ENCODE peak calls at places on chromosomes 5 and 9, in six cellular contexts. A is effector CD4-positive, alpha-beta T cell; K is foreskin fibroblast; N is NCI-H510A treated with DMSO at 0.1 percent for 48 hours; V is anterior cingulate cortex; P is NCI-H2171 treated with DMSO at 0.1 percent for 48 hours. S is an unnamed sample.

GRCh38 chr9:117555964-117556629 is 141.2 kb upstream of the ASTN2 start:
- DNase-seq in N (peak), K (peak), P (peak), V (no peak), A (no peak), S (peak)

GRCh38 chr5:104361932-104362331 is 799.3 kb upstream of the NUDT12 start:
- DNase-seq in N (no peak), K (no peak), V (no peak), A (no peak), P (no peak), S (no peak)

GRCh38 chr5:152560508-152561137 is 155.5 kb upstream of the NMUR2 start:
- DNase-seq in A (peak), N (peak), V (peak), K (peak), P (peak), S (peak)

GRCh38 chr5:116032094-116032517 is at the start of gene ARL14EPL:
- DNase-seq in A (no peak), N (no peak), V (no peak), P (no peak), K (peak), S (peak)

GRCh38 chr5:42542106-42542505 is 118.9 kb downstream of the GHR start:
- DNase-seq in V (no peak), K (peak), A (no peak), P (no peak), N (no peak), S (peak)

GRCh38 chr5:90613450-90613849 is 54.9 kb downstream of the ADGRV1 start:
- DNase-seq in V (no peak), N (no peak), P (no peak), A (no peak), K (no peak), S (no peak)

GRCh38 chr5:126965061-126965475 is 65.3 kb downstream of the MARCHF3 start:
- DNase-seq in K (peak), N (no peak), P (no peak), V (no peak), A (no peak), S (peak)

GRCh38 chr5:142881076-142881466 is 110.9 kb downstream of the ARHGAP26 start:
- DNase-seq in K (peak), V (no peak), N (no peak), P (no peak), A (no peak), S (no peak)

GRCh38 chr5:60551250-60551649 is 148.7 kb downstream of the DEPDC1B start:
- DNase-seq in A (no peak), N (no peak), K (no peak), P (no peak), V (no peak), S (no peak)

GRCh38 chr5:173689713-173690360 is 73.4 kb upstream of the BOD1 start:
- DNase-seq in K (no peak), P (peak), V (no peak), N (peak), A (no peak), S (no peak)

GRCh38 chr9:21316032-21316842 is 11.1 kb upstream of the IFNA5 start:
- DNase-seq in K (no peak), A (no peak), V (no peak), P (no peak), N (no peak), S (no peak)

GRCh38 chr9:137626448-137626847 is 7.6 kb downstream of the EHMT1 start:
- DNase-seq in K (no peak), P (no peak), V (no peak), A (no peak), N (no peak), S (no peak)

GRCh38 chr5:142976861-142977260 is 206.7 kb downstream of the ARHGAP26 start:
- DNase-seq in P (no peak), V (no peak), A (no peak), N (no peak), K (peak), S (no peak)

GRCh38 chr9:78493166-78493742 is 196.3 kb downstream of the PSAT1 start:
- DNase-seq in A (no peak), P (no peak), V (no peak), K (no peak), N (no peak), S (no peak)

GRCh38 chr5:69276422-69277174 is 41.9 kb downstream of the CDK7 start:
- DNase-seq in P (no peak), N (no peak), K (no peak), V (no peak), A (no peak), S (no peak)

GRCh38 chr5:121273818-121274433 is 577.8 kb upstream of the FTMT start:
- DNase-seq in A (no peak), V (no peak), P (no peak), K (peak), N (no peak), S (peak)

GRCh38 chr5:178502401-178503100 is 87.6 kb downstream of the COL23A1 start:
- DNase-seq in K (no peak), V (no peak), P (no peak), A (no peak), N (no peak), S (peak)

GRCh38 chr5:6687501-6687900 is 25.7 kb upstream of the TENT4A start:
- DNase-seq in K (no peak), P (no peak), A (no peak), V (no peak), N (no peak), S (no peak)

GRCh38 chr5:179132586-179133355 is 72.6 kb downstream of the ZNF354C start:
- DNase-seq in P (no peak), A (no peak), V (no peak), N (no peak), K (peak), S (no peak)

GRCh38 chr9:120891255-120891954 is 14.4 kb upstream of the PHF19 start:
- DNase-seq in P (no peak), N (peak), V (no peak), A (peak), K (no peak), S (peak)

GRCh38 chr5:73266309-73266708 is 93.3 kb downstream of the TMEM174 start:
- DNase-seq in V (no peak), K (peak), N (no peak), P (no peak), A (no peak), S (no peak)

GRCh38 chr5:144139586-144139985 is 30.9 kb downstream of the YIPF5 start:
- DNase-seq in N (no peak), V (no peak), A (no peak), P (no peak), K (peak), S (no peak)

GRCh38 chr5:153402550-153402949 is 87.9 kb upstream of the GRIA1 start:
- DNase-seq in P (no peak), A (no peak), N (no peak), V (no peak), K (peak), S (no peak)

GRCh38 chr5:153425914-153426313 is 64.6 kb upstream of the GRIA1 start:
- DNase-seq in V (no peak), P (no peak), K (no peak), N (no peak), A (no peak), S (no peak)

GRCh38 chr5:71475788-71476384 is 20.4 kb downstream of the BDP1 start:
- DNase-seq in N (peak), A (no peak), P (no peak), K (peak), V (no peak), S (peak)

GRCh38 chr5:17182494-17182893 is 34.9 kb upstream of the BASP1 start:
- DNase-seq in P (no peak), V (no peak), N (no peak), K (peak), A (no peak), S (peak)

GRCh38 chr9:87442451-87442850 is 55.2 kb upstream of the DAPK1 start:
- DNase-seq in P (no peak), N (no peak), A (no peak), K (no peak), V (no peak), S (no peak)

GRCh38 chr5:136058031-136058971 is 29.5 kb downstream of the TGFBI start:
- DNase-seq in K (peak), N (peak), A (no peak), P (no peak), V (no peak), S (peak)

GRCh38 chr9:134681061-134681661 is 39.6 kb downstream of the COL5A1 start:
- DNase-seq in K (peak), P (no peak), N (no peak), A (no peak), V (no peak), S (no peak)

GRCh38 chr9:98186236-98186635 is 6.2 kb downstream of the CORO2A start:
- DNase-seq in P (no peak), V (no peak), A (no peak), N (no peak), K (no peak), S (no peak)

GRCh38 chr5:13624283-13625074 is 320.0 kb downstream of the DNAH5 start:
- DNase-seq in N (no peak), P (no peak), K (no peak), V (no peak), A (no peak), S (no peak)

GRCh38 chr5:172312286-172312685 is 28.7 kb upstream of the UBTD2 start:
- DNase-seq in K (no peak), A (no peak), P (no peak), V (no peak), N (no peak), S (no peak)

GRCh38 chr9:68844623-68845612 is 139.9 kb downstream of the PIP5K1B start:
- DNase-seq in V (no peak), K (peak), P (peak), A (no peak), N (no peak), S (no peak)